ENCODE peak calls at places on chromosomes 7 and 10, in six cellular contexts. C, N, U, Z, L and S are unnamed samples.

GRCh38 chr7:117322741-117323584 is at the start of gene WNT2:
- DNase-seq in C (peak; percentile 75), L (no peak), Z (no peak), N (no peak), U (no peak), S (no peak)

GRCh38 chr7:27944626-27945025 is 204.7 kb downstream of the TAX1BP1 start:
- DNase-seq in U (no peak), N (no peak), C (no peak), L (no peak), Z (no peak), S (no peak)

GRCh38 chr7:78675511-78675910 is 778.0 kb downstream of the MAGI2 start:
- DNase-seq in N (no peak), L (no peak), C (no peak), U (no peak), Z (no peak), S (no peak)

GRCh38 chr10:48958598-48959200 is 19.1 kb upstream of the LRRC18 start:
- DNase-seq in N (no peak), Z (no peak), L (no peak), C (no peak), U (no peak), S (no peak)

GRCh38 chr7:90900640-90901353 is 304.7 kb downstream of the CDK14 start:
- DNase-seq in U (no peak), N (no peak), Z (no peak), L (no peak), C (no peak), S (no peak)

GRCh38 chr7:111098011-111098925 is 7.3 kb downstream of the LRRN3 start:
- DNase-seq in L (no peak), C (peak; percentile 67), U (no peak), Z (peak; percentile 18), N (peak; percentile 17), S (no peak)

GRCh38 chr10:12638103-12638502 is 288.8 kb downstream of the CAMK1D start:
- DNase-seq in C (no peak), L (no peak), N (no peak), Z (no peak), U (peak; percentile 11), S (no peak)

GRCh38 chr10:95290801-95291633 is at the start of gene PDLIM1:
- DNase-seq in U (no peak), C (peak; percentile 80), L (no peak), N (peak; percentile 83), Z (no peak), S (peak; percentile 82)

GRCh38 chr10:82390866-82391658 is 516.1 kb downstream of the NRG3 start:
- DNase-seq in L (no peak), N (no peak), U (no peak), Z (no peak), C (no peak), S (no peak)

GRCh38 chr10:61040399-61041016 is 96.5 kb upstream of the RHOBTB1 start:
- DNase-seq in C (no peak), N (no peak), U (no peak), L (no peak), Z (no peak), S (no peak)

GRCh38 chr10:127157506-127158205 is 38.7 kb downstream of the INSYN2A start:
- DNase-seq in C (no peak), L (no peak), U (no peak), N (no peak), Z (no peak), S (no peak)

GRCh38 chr10:88852327-88852726 is 683 bp upstream of the ANKRD22 start:
- DNase-seq in N (no peak), Z (no peak), L (no peak), C (no peak), U (no peak), S (no peak)

GRCh38 chr10:8158439-8159071 is 104.1 kb downstream of the GATA3 start:
- DNase-seq in Z (no peak), U (no peak), C (no peak), L (no peak), N (no peak), S (no peak)

GRCh38 chr7:77727936-77728701 is 31.9 kb downstream of the RSBN1L start:
- DNase-seq in N (no peak), U (no peak), L (no peak), Z (no peak), C (peak; percentile 2), S (no peak)

GRCh38 chr10:79361721-79362397 is 14.6 kb downstream of the PPIF start:
- DNase-seq in U (no peak), L (no peak), N (no peak), C (no peak), Z (no peak), S (no peak)

GRCh38 chr7:125033506-125033905 is 103.9 kb upstream of the POT1 start:
- DNase-seq in U (no peak), L (no peak), C (no peak), Z (no peak), N (no peak), S (no peak)

GRCh38 chr10:110529596-110530011 is 31.9 kb downstream of the DUSP5 start:
- DNase-seq in C (no peak), N (no peak), L (no peak), Z (no peak), U (no peak), S (no peak)

GRCh38 chr10:118471863-118472262 is 123.6 kb downstream of the PRLHR start:
- DNase-seq in C (no peak), Z (no peak), U (no peak), L (no peak), N (no peak), S (no peak)

GRCh38 chr10:71024490-71024889 is 136.1 kb upstream of the PCBD1 start:
- DNase-seq in Z (no peak), U (no peak), N (no peak), L (no peak), C (no peak), S (no peak)

GRCh38 chr10:47458466-47459154 is 25.3 kb downstream of the ANXA8 start:
- DNase-seq in C (no peak), U (peak; percentile 33), N (no peak), Z (no peak), L (no peak), S (no peak)

GRCh38 chr10:25675204-25675603 is 258.8 kb upstream of the MYO3A start:
- DNase-seq in L (no peak), C (no peak), U (no peak), Z (no peak), N (no peak), S (no peak)

GRCh38 chr10:6201511-6201975 is 1.2 kb upstream of the PFKFB3 start:
- DNase-seq in U (no peak), Z (no peak), N (peak; percentile 83), L (peak; percentile 36), C (peak; percentile 89), S (peak; percentile 84)

GRCh38 chr10:127013251-127013656 is 108.0 kb downstream of the DOCK1 start:
- DNase-seq in N (no peak), L (no peak), C (no peak), U (no peak), Z (no peak), S (no peak)

GRCh38 chr10:86363184-86363832 is 3.3 kb downstream of the GRID1 start:
- DNase-seq in Z (no peak), N (peak; percentile 45), C (peak; percentile 84), U (no peak), L (no peak), S (no peak)

GRCh38 chr7:11182736-11183135 is 209.1 kb downstream of the PHF14 start:
- DNase-seq in Z (no peak), L (no peak), N (no peak), U (peak; percentile 20), C (no peak), S (no peak)

GRCh38 chr7:30047124-30047523 is 18.9 kb downstream of the PLEKHA8 start:
- DNase-seq in N (no peak), Z (no peak), L (no peak), U (no peak), C (no peak), S (no peak)

DNA sequence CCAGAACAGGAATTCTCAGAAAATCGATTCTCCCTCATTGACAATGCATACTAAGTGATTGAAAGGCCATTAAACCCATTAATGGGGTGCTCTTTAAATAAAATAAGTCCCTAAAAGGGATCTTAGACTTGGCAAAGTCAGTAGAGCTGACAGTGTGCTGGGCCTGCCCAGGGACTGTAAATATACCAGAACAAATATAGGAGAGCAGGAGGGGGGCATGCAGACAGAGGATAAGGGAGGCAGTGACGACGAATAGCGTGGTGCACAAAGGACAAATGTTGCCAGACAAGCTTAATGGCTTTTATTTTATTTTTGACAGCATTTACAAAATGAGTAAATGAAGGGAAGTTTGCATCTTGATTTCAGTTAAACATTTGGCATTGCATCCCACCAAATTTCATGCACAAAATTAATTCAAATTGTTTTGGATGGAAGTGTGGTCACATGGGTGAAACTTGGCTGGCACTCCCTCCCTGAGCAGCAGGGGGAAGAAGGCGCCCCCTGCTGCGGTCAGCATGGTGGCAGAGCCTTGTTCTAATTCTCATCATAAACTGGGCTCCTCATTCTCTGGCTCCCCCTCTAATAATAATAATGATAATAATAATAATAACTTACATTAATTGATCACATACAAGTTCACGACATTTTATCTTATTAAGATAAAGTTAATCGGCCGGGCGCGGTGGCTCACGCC is 215.9 kb downstream of the SNX10 start:
- DNase-seq in L (no peak), Z (no peak), C (no peak), U (no peak), N (no peak), S (no peak)
- TF ChIP-seq CTCF in L (no peak), Z (peak; percentile 29), C (no peak), U (no peak), N (no peak), S (no peak)

DNA sequence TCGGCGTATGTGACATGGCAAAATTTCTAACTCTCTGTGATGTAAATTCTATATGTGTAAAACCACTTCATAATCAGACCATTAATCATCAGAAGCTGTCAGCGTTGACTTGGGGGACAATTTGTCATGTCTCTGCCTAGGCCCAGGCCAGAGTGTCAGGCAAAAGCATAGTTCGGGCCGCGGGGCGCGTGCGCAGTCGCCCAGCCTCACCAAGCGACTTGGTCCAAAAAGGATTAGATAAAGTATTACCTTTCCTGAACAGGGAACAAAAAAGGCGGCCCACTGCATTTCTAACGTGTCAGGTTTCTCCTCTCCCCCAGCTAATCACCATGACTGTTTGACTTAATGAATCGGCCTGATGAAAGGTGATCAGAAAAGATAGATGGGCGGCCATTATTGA is 114.2 kb downstream of the EBF3 start:
- DNase-seq in L (no peak), Z (no peak), N (no peak), U (no peak), C (no peak), S (peak; percentile 60)
- H3K27me3 ChIP-seq in L (no peaks in the 10 kb centered on the region), Z (no peaks in the 10 kb centered on the region), N (no peaks in the 10 kb centered on the region), U (no peaks in the 10 kb centered on the region), C (no peaks in the 10 kb centered on the region), S (no peaks in the 10 kb centered on the region)

GRCh38 chr7:155300641-155301452 is 3.2 kb downstream of the INSIG1 start:
- DNase-seq in C (no peak), L (no peak), Z (no peak), U (no peak), N (no peak), S (no peak)
- H3K4me3 ChIP-seq in C (no peak overlapping the region), L (no peak overlapping the region), Z (no peak overlapping the region), U (peak overlapping the region; percentile 29), N (no peak overlapping the region), S (peak overlapping the region; percentile 95)

GRCh38 chr10:33478675-33479125 is 144.2 kb upstream of the NRP1 start:
- DNase-seq in U (no peak), C (no peak), N (no peak), Z (no peak), L (no peak), S (no peak)

GRCh38 chr10:33477291-33478088 is 143.0 kb upstream of the NRP1 start:
- DNase-seq in L (no peak), N (no peak), C (no peak), U (no peak), Z (no peak), S (no peak)

GRCh38 chr10:33478089-33478674 is 143.7 kb upstream of the NRP1 start:
- DNase-seq in L (no peak), U (no peak), N (no peak), C (no peak), Z (no peak), S (no peak)

GRCh38 chr10:33473688-33474087 is 139.2 kb upstream of the NRP1 start:
- DNase-seq in C (no peak), L (no peak), U (no peak), Z (no peak), N (no peak), S (no peak)

GRCh38 chr10:33476757-33477273 is 142.3 kb upstream of the NRP1 start:
- DNase-seq in U (no peak), Z (no peak), C (no peak), L (no peak), N (no peak), S (no peak)
- TF ChIP-seq CTCF in U (no peak), Z (no peak), C (no peak), L (no peak), N (no peak), S (no peak)